ENCODE peak calls at places on chromosomes 3 and 15, in four cellular contexts. O is HepG2, H is K562, Y is GM12878. K is an unnamed sample.

GRCh38 chr3:94159062-94159726 is 96.3 kb downstream of the NSUN3 start:
- DNase-seq in O (peak; percentile 2), H (no peak), Y (no peak), K (peak; percentile 49)

GRCh38 chr3:160956785-160957184 is 148.4 kb downstream of the B3GALNT1 start:
- DNase-seq in H (no peak), O (peak; percentile 8), Y (no peak), K (no peak)

GRCh38 chr15:52558196-52558595 is 10.6 kb downstream of the ARPP19 start:
- DNase-seq in Y (peak; percentile 84), O (no peak), H (no peak), K (no peak)

GRCh38 chr3:101779808-101780366 is 876 bp downstream of the NXPE3 start:
- DNase-seq in O (no peak), Y (no peak), H (no peak), K (peak; percentile 42)

GRCh38 chr15:22966321-22967083 is 13.7 kb downstream of the CYFIP1 start:
- DNase-seq in Y (no peak), H (no peak), O (no peak), K (no peak)

GRCh38 chr3:69433938-69434263 is 48.0 kb upstream of the FRMD4B start:
- DNase-seq in H (no peak), O (no peak), Y (no peak), K (no peak)

GRCh38 chr15:23642413-23643044 is 5.1 kb downstream of the MAGEL2 start:
- DNase-seq in Y (no peak), O (peak; percentile 51), H (peak; percentile 76), K (peak; percentile 57)

GRCh38 chr3:165462616-165463334 is 266.6 kb upstream of the SLITRK3 start:
- DNase-seq in O (no peak), H (no peak), Y (no peak), K (no peak)

GRCh38 chr3:70970136-70970535 is 613.4 kb downstream of the FOXP1 start:
- DNase-seq in Y (no peak), O (no peak), H (no peak), K (no peak)

GRCh38 chr15:76776480-76776879 is 128.7 kb downstream of the SCAPER start:
- DNase-seq in H (no peak), Y (no peak), O (no peak), K (no peak)

GRCh38 chr15:92821491-92822116 is 78.5 kb upstream of the CHD2 start:
- DNase-seq in Y (no peak), H (no peak), O (no peak), K (no peak)

GRCh38 chr15:87154771-87155170 is 1075.1 kb downstream of the AGBL1 start:
- DNase-seq in H (no peak), O (no peak), Y (no peak), K (no peak)

GRCh38 chr3:117589454-117589853 is 879.9 kb downstream of the TUSC7 start:
- DNase-seq in H (no peak), O (no peak), Y (no peak), K (no peak)

GRCh38 chr3:174440741-174441587 is 418.2 kb upstream of the NAALADL2 start:
- DNase-seq in Y (no peak), O (peak; percentile 31), H (peak; percentile 59), K (peak; percentile 78)

GRCh38 chr3:14520967-14521366 is 19.2 kb downstream of the GRIP2 start:
- DNase-seq in H (no peak), O (no peak), Y (no peak), K (no peak)

GRCh38 chr3:183823963-183824362 is 1.4 kb downstream of the MAP6D1 start:
- DNase-seq in O (no peak), H (no peak), Y (no peak), K (no peak)

GRCh38 chr15:38424101-38424552 is 29.8 kb upstream of the FAM98B start:
- DNase-seq in Y (peak; percentile 48), H (no peak), O (no peak), K (no peak)

GRCh38 chr15:67803996-67804843 is 21.1 kb upstream of the SKOR1 start:
- DNase-seq in O (peak; percentile 7), Y (no peak), H (peak; percentile 51), K (no peak)

GRCh38 chr3:156206157-156206556 is 85.8 kb downstream of the KCNAB1 start:
- DNase-seq in O (no peak), H (no peak), Y (no peak), K (no peak)

GRCh38 chr3:156209631-156210336 is 89.4 kb downstream of the KCNAB1 start:
- DNase-seq in H (no peak), O (no peak), Y (no peak), K (no peak)

GRCh38 chr3:156211583-156211982 is 91.2 kb downstream of the KCNAB1 start:
- DNase-seq in O (no peak), H (no peak), Y (no peak), K (no peak)

GRCh38 chr3:156207802-156208685 is 87.7 kb downstream of the KCNAB1 start:
- DNase-seq in Y (no peak), H (no peak), O (no peak), K (no peak)
- TF ChIP-seq SP1 in Y (no peak), H (no peak), O (no peak), K (no peak)

GRCh38 chr3:157532529-157533297 is 29.5 kb upstream of the VEPH1 start:
- DNase-seq in H (peak; percentile 54), Y (peak; percentile 9), O (peak; percentile 58), K (peak; percentile 67)
- TF ChIP-seq BHLHE40 in H (no peak), Y (no peak), O (no peak), K (no peak)

GRCh38 chr15:51195459-51195858 is 100.8 kb upstream of the TNFAIP8L3 start:
- DNase-seq in Y (no peak), H (no peak), O (no peak), K (no peak)

GRCh38 chr15:51202783-51203182 is 108.1 kb upstream of the TNFAIP8L3 start:
- DNase-seq in Y (no peak), H (no peak), O (no peak), K (no peak)

GRCh38 chr15:51199541-51199940 is 104.8 kb upstream of the TNFAIP8L3 start:
- DNase-seq in Y (no peak), O (no peak), H (no peak), K (no peak)

GRCh38 chr15:51200791-51201190 is 106.1 kb upstream of the TNFAIP8L3 start:
- DNase-seq in H (no peak), Y (no peak), O (no peak), K (no peak)

GRCh38 chr15:51198701-51199253 is 104.1 kb upstream of the TNFAIP8L3 start:
- DNase-seq in Y (no peak), O (no peak), H (no peak), K (no peak)
- TF ChIP-seq TARDBP in Y (no peak), O (no peak), H (no peak), K (no peak)

DNA sequence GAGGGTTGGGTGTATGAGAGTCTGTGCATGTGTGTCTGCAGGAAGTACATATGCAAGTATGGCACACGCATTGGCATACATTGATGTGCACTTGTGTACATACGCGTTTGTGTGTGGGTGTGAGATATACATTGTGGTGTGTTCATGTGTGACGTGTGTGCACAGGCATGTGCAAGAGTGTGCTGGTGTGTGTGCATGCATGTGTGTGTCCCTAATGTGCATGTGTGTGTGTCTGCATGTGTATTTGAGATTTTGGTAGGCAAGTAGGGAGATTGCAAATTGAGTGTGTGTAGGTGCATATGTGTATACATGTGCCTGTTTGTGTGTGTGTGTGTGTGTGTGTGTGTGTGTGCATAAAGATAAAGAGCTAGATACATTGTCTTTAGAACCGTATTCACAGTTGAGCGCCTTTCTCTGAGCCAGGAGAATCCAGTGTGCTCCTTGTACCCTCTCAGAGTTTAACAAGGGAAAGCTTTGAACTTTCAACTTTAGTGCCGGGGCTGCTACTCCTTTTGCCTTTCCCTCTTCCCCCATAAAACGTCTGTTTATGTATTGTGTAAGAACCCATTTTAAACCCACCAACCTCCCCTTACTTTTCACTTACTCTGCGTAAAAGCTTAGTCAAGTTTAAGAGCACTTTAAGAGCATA is 152.4 kb upstream of the CHL1 start:
- DNase-seq in Y (no peak), O (peak; percentile 3), H (no peak), K (no peak)
- TF ChIP-seq SP1 in Y (no peak), O (no peak), H (no peak), K (no peak)

GRCh38 chr3:149180057-149180573 is 41.5 kb downstream of the CP start:
- DNase-seq in O (peak; percentile 17), Y (no peak), H (peak; percentile 60), K (peak; percentile 8)
- TF ChIP-seq BHLHE40 in O (no peak), Y (no peak), H (peak; percentile 56), K (no peak)

GRCh38 chr3:15979900-15980299 is 182.1 kb upstream of the ANKRD28 start:
- DNase-seq in Y (no peak), H (no peak), O (no peak), K (no peak)

GRCh38 chr3:15983693-15984092 is 185.9 kb upstream of the ANKRD28 start:
- DNase-seq in H (no peak), O (no peak), Y (no peak), K (no peak)

GRCh38 chr3:15983232-15983631 is 185.5 kb upstream of the ANKRD28 start:
- DNase-seq in H (no peak), Y (no peak), O (no peak), K (no peak)

GRCh38 chr3:15982243-15982642 is 184.5 kb upstream of the ANKRD28 start:
- DNase-seq in Y (no peak), O (no peak), H (no peak), K (no peak)

DNA sequence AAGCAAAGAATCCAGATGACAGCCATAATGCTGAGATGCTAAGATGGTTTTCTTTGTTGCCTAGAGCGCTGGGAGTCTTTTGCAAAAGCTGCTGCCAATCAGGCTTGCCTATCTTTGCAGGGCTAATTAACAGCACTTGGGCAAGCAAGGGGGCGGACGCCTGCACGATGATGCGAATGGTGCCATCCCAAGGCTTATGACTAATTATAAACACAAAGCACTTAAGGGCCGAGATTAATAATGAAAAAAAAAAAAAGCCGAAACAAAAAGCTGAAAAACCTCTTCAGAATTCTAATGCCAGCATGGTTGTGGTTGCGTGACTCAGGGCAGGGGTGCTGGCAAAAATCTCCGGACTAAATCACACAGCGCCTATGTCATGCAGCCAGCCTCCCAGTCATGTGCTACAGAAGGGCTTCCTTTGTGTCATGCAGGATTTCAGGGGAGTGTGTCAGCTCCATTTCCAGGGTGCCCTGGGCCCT is 184.9 kb upstream of the ANKRD28 start:
- DNase-seq in O (no peak), H (no peak), Y (no peak), K (no peak)
- TF ChIP-seq TARDBP in O (no peak), H (no peak), Y (no peak), K (no peak)

GRCh38 chr15:34239151-34239761 is 14.4 kb downstream of the EMC4 start:
- DNase-seq in Y (no peak), O (peak; percentile 6), H (no peak), K (no peak)
- TF ChIP-seq SP1 in Y (no peak), O (no peak), H (no peak), K (no peak)

K was measured in HEK293T.